ENCODE peak calls at places on chromosomes 3 and 15, in ten cellular contexts. F is ELR; N is stimulated activated CD8-positive, alpha-beta memory T cell treated with anti-CD3 and anti-CD28 coated beads, Interleukin-7, amount 100 ng/mL, for 1 hour; Q is BJ; S is heart left ventricle; O is fibroblast of pulmonary artery; K is T1000; Z is colonic mucosa; P is foreskin melanocyte; B is tibial nerve. X is an unnamed sample.

GRCh38 chr3:177934001-177934891 is 602.0 kb upstream of the KCNMB2 start:
- DNase-seq in F (peak), N (no peak), Q (peak), S (no peak), O (peak), K (no peak), Z (no peak), P (no peak), B (peak), X (no peak)

GRCh38 chr3:188316021-188316722 is 162.2 kb downstream of the LPP start:
- DNase-seq in F (no peak), N (no peak), Q (no peak), S (no peak), O (peak), K (no peak), Z (no peak), P (no peak), B (peak), X (no peak)

GRCh38 chr15:31296304-31297220 is 30.1 kb upstream of the KLF13 start:
- DNase-seq in F (no peak), N (no peak), Q (no peak), S (no peak), O (no peak), K (no peak), Z (peak), P (no peak), B (no peak), X (no peak)

GRCh38 chr3:71237661-71238060 is 345.9 kb downstream of the FOXP1 start:
- DNase-seq in F (no peak), N (no peak), Q (no peak), S (no peak), O (no peak), K (no peak), Z (no peak), P (no peak), B (no peak), X (no peak)

GRCh38 chr3:156256256-156256655 is 135.9 kb downstream of the KCNAB1 start:
- DNase-seq in F (no peak), N (no peak), Q (no peak), S (no peak), O (no peak), K (no peak), Z (no peak), P (no peak), B (no peak), X (no peak)

GRCh38 chr3:188125076-188125475 is 28.9 kb upstream of the LPP start:
- DNase-seq in F (no peak), N (no peak), Q (no peak), S (no peak), O (no peak), K (no peak), Z (no peak), P (no peak), B (no peak), X (no peak)

GRCh38 chr3:122977645-122978466 is 49.7 kb downstream of the SEMA5B start:
- DNase-seq in F (peak), N (no peak), Q (no peak), S (peak), O (peak), K (peak), Z (no peak), P (no peak), B (no peak), X (peak)

GRCh38 chr3:58411851-58412830 is 21.5 kb downstream of the PDHB start:
- DNase-seq in F (no peak), N (no peak), Q (no peak), S (no peak), O (no peak), K (no peak), Z (no peak), P (no peak), B (no peak), X (no peak)

GRCh38 chr15:52102468-52102867 is 10.1 kb downstream of the BCL2L10 start:
- DNase-seq in F (peak), N (no peak), Q (peak), S (no peak), O (peak), K (no peak), Z (no peak), P (no peak), B (no peak), X (no peak)

GRCh38 chr3:192039593-192039992 is 578.6 kb downstream of the PYDC2 start:
- DNase-seq in F (no peak), N (no peak), Q (no peak), S (no peak), O (no peak), K (no peak), Z (no peak), P (no peak), B (no peak), X (no peak)

GRCh38 chr15:52785672-52786406 is 4.3 kb downstream of the ONECUT1 start:
- DNase-seq in F (no peak), N (no peak), Q (no peak), S (no peak), O (no peak), K (no peak), Z (no peak), P (no peak), B (no peak), X (no peak)

GRCh38 chr15:80418892-80419537 is 14.8 kb downstream of the ARNT2 start:
- DNase-seq in F (peak), N (no peak), Q (no peak), S (no peak), O (peak), K (no peak), Z (no peak), P (peak), B (peak), X (peak)

GRCh38 chr3:173599673-173600072 is 202.1 kb downstream of the NLGN1 start:
- DNase-seq in F (peak), N (no peak), Q (peak), S (no peak), O (no peak), K (no peak), Z (no peak), P (no peak), B (no peak), X (no peak)

GRCh38 chr3:48599077-48599501 is 4.0 kb upstream of the COL7A1 start:
- DNase-seq in F (no peak), N (no peak), Q (no peak), S (peak), O (no peak), K (no peak), Z (no peak), P (no peak), B (no peak), X (no peak)

GRCh38 chr3:43866529-43867353 is 176.0 kb downstream of the ABHD5 start:
- DNase-seq in F (peak), N (no peak), Q (peak), S (no peak), O (peak), K (peak), Z (no peak), P (no peak), B (no peak), X (no peak)

GRCh38 chr3:175005881-175006280 is 146.7 kb downstream of the NAALADL2 start:
- DNase-seq in F (no peak), N (no peak), Q (peak), S (no peak), O (no peak), K (no peak), Z (no peak), P (no peak), B (no peak), X (no peak)

GRCh38 chr15:76058714-76059319 is 968 bp upstream of the TMEM266 start:
- DNase-seq in F (peak), N (no peak), Q (no peak), S (no peak), O (peak), K (no peak), Z (peak), P (no peak), B (no peak), X (peak)

GRCh38 chr3:57298041-57298440 is 5.6 kb upstream of the ASB14 start:
- DNase-seq in F (peak), N (no peak), Q (no peak), S (no peak), O (peak), K (peak), Z (no peak), P (no peak), B (no peak), X (no peak)

GRCh38 chr3:194136519-194137313 is 768 bp downstream of the HES1 start:
- DNase-seq in F (peak), N (no peak), Q (peak), S (peak), O (peak), K (no peak), Z (peak), P (peak), B (peak), X (no peak)

GRCh38 chr3:188431553-188431952 is 277.6 kb downstream of the LPP start:
- DNase-seq in F (peak), N (no peak), Q (peak), S (no peak), O (peak), K (no peak), Z (peak), P (no peak), B (no peak), X (no peak)

GRCh38 chr15:63998489-63998888 is 47.8 kb downstream of the DAPK2 start:
- DNase-seq in F (no peak), N (no peak), Q (no peak), S (no peak), O (no peak), K (no peak), Z (no peak), P (no peak), B (no peak), X (no peak)

GRCh38 chr3:10964537-10965167 is 27.9 kb upstream of the SLC6A1 start:
- DNase-seq in F (peak), N (no peak), Q (no peak), S (no peak), O (peak), K (no peak), Z (no peak), P (no peak), B (no peak), X (no peak)

GRCh38 chr15:77633913-77634265 is 1.2 kb upstream of the LINGO1 start:
- DNase-seq in F (no peak), N (no peak), Q (no peak), S (no peak), O (no peak), K (no peak), Z (no peak), P (no peak), B (no peak), X (no peak)

GRCh38 chr3:60743631-60744164 is 507.6 kb downstream of the FHIT start:
- DNase-seq in F (no peak), N (no peak), Q (no peak), S (no peak), O (no peak), K (no peak), Z (no peak), P (no peak), B (no peak), X (peak)

GRCh38 chr3:53680026-53680425 is 166.2 kb downstream of the CHDH start:
- DNase-seq in F (no peak), N (no peak), Q (no peak), S (no peak), O (peak), K (no peak), Z (no peak), P (no peak), B (peak), X (peak)

GRCh38 chr15:64125978-64126377 is 25.6 kb upstream of the SNX22 start:
- DNase-seq in F (no peak), N (no peak), Q (no peak), S (no peak), O (no peak), K (no peak), Z (no peak), P (peak), B (no peak), X (no peak)

X was measured in midbrain.